ENCODE peak calls at places on chromosomes 2 and 18, in seven cellular contexts. A is B cell; I is lower lobe of right lung; N is NCI-H748 treated with DMSO at 0.1 percent for 48 hours; Q is posterior vena cava; Y is stimulated activated naive CD8-positive, alpha-beta T cell treated with anti-CD3 and anti-CD28 coated beads, Interleukin-15, amount 100 ng/mL, for 72 hours; T is stimulated activated naive B cell treated with anti-CD40 and anti-IgM and Interleukin-4, amounts not matched to agents 10 μg/mL and 1 μg/mL and 100 μg/mL, for 72 hours. R is an unnamed sample.

GRCh38 chr18:11852048-11852341 is 782 bp downstream of the CHMP1B start:
- DNase-seq in Y (no peak), I (no peak), N (no peak), Q (no peak), A (no peak), T (peak), R (no peak)

GRCh38 chr2:240322231-240322955 is 113.1 kb upstream of the GPC1 start:
- DNase-seq in I (no peak), Y (no peak), Q (peak), A (no peak), N (no peak), T (no peak), R (no peak)

GRCh38 chr18:3903341-3903740 is 453.4 kb downstream of the TGIF1 start:
- DNase-seq in Y (no peak), T (no peak), Q (no peak), I (no peak), N (no peak), A (no peak), R (peak)

GRCh38 chr2:4763009-4763408 is 929.2 kb upstream of the SOX11 start:
- DNase-seq in N (peak), Q (no peak), A (no peak), Y (no peak), I (no peak), T (no peak), R (no peak)

GRCh38 chr2:157327621-157328102 is 2.0 kb upstream of the ERMN start:
- DNase-seq in T (peak), I (peak), A (peak), N (peak), Q (peak), Y (peak), R (peak)

GRCh38 chr2:15554525-15555218 is 6.5 kb downstream of the NBAS start:
- DNase-seq in A (no peak), N (no peak), I (no peak), Q (no peak), Y (no peak), T (no peak), R (no peak)

GRCh38 chr2:109214651-109215371 is 85.8 kb downstream of the SH3RF3 start:
- DNase-seq in Y (peak), I (no peak), T (no peak), N (no peak), Q (peak), A (no peak), R (no peak)

GRCh38 chr2:134954065-134954464 is 35.4 kb downstream of the CCNT2 start:
- DNase-seq in I (no peak), N (no peak), T (no peak), Y (no peak), A (no peak), Q (no peak), R (no peak)

GRCh38 chr2:183035954-183036669 is 2.1 kb downstream of the NCKAP1 start:
- DNase-seq in T (no peak), I (no peak), Y (no peak), Q (no peak), N (no peak), A (peak), R (no peak)

GRCh38 chr2:22855081-22855480 is 529.9 kb upstream of the KLHL29 start:
- DNase-seq in Q (no peak), N (peak), T (no peak), A (no peak), I (no peak), Y (no peak), R (no peak)

GRCh38 chr2:36380624-36381481 is 25.3 kb downstream of the CRIM1 start:
- DNase-seq in A (no peak), T (no peak), I (peak), N (no peak), Y (no peak), Q (no peak), R (no peak)

GRCh38 chr2:183105402-183106134 is 18.7 kb upstream of the NUP35 start:
- DNase-seq in Q (no peak), A (no peak), Y (no peak), I (no peak), T (no peak), N (no peak), R (peak)

GRCh38 chr2:192700934-192701333 is 506.2 kb upstream of the TMEFF2 start:
- DNase-seq in N (no peak), I (no peak), Q (no peak), T (no peak), Y (no peak), A (no peak), R (no peak)

GRCh38 chr2:210169871-210170441 is 1.3 kb downstream of the KANSL1L start:
- DNase-seq in N (no peak), Q (no peak), T (no peak), Y (peak), A (no peak), I (peak), R (peak)

GRCh38 chr18:78448106-78448505 is 531.5 kb upstream of the SALL3 start:
- DNase-seq in Q (no peak), A (no peak), T (no peak), Y (no peak), N (peak), I (no peak), R (no peak)

GRCh38 chr18:21314721-21315120 is 72.7 kb downstream of the GREB1L start:
- DNase-seq in N (no peak), A (no peak), Y (no peak), Q (no peak), T (no peak), I (no peak), R (no peak)

GRCh38 chr2:203446071-203446481 is 89.0 kb downstream of the RAPH1 start:
- DNase-seq in N (no peak), I (no peak), Q (no peak), A (no peak), Y (no peak), T (no peak), R (no peak)

R was measured in GM04504.